ENCODE peak calls at places on chromosomes 11 and 22, in nine cellular contexts. One of them, this sample, is unnamed.
A peak's percentile ranks its signal among the peaks of the same experiment; 100 is the strongest.

GRCh38 chr11:123194308-123195181 is 503 bp downstream of the CLMP start:
- DNase-seq in ovary: peak; percentile 38
- DNase-seq in pancreas: peak; percentile 28
- DNase-seq in coronary artery: peak; percentile 71
- DNase-seq in caudate nucleus: no peak
- DNase-seq in tibial artery: peak; percentile 67
- DNase-seq in cardiac muscle cell: peak; percentile 45
- DNase-seq in prostate gland: no peak
- DNase-seq in HCT116: no peak
- DNase-seq in this sample: peak; percentile 42

GRCh38 chr11:70631624-70632047 is 233.3 kb downstream of the CTTN start:
- DNase-seq in caudate nucleus: no peak
- DNase-seq in tibial artery: no peak
- DNase-seq in cardiac muscle cell: no peak
- DNase-seq in HCT116: no peak
- DNase-seq in prostate gland: no peak
- DNase-seq in ovary: no peak
- DNase-seq in coronary artery: no peak
- DNase-seq in pancreas: no peak
- DNase-seq in this sample: no peak

GRCh38 chr11:111729441-111729840 is 36.7 kb downstream of the PPP2R1B start:
- DNase-seq in ovary: no peak
- DNase-seq in caudate nucleus: no peak
- DNase-seq in HCT116: no peak
- DNase-seq in coronary artery: no peak
- DNase-seq in pancreas: no peak
- DNase-seq in cardiac muscle cell: no peak
- DNase-seq in tibial artery: no peak
- DNase-seq in prostate gland: no peak
- DNase-seq in this sample: no peak

GRCh38 chr11:36453678-36454077 is 56.4 kb downstream of the TRAF6 start:
- DNase-seq in coronary artery: no peak
- DNase-seq in HCT116: no peak
- DNase-seq in pancreas: no peak
- DNase-seq in cardiac muscle cell: peak; percentile 14
- DNase-seq in prostate gland: no peak
- DNase-seq in ovary: no peak
- DNase-seq in caudate nucleus: no peak
- DNase-seq in tibial artery: no peak
- DNase-seq in this sample: no peak

GRCh38 chr11:125304876-125305275 is 140.3 kb downstream of the PKNOX2 start:
- DNase-seq in coronary artery: no peak
- DNase-seq in cardiac muscle cell: no peak
- DNase-seq in ovary: no peak
- DNase-seq in caudate nucleus: no peak
- DNase-seq in HCT116: no peak
- DNase-seq in tibial artery: no peak
- DNase-seq in pancreas: no peak
- DNase-seq in prostate gland: no peak
- DNase-seq in this sample: no peak

GRCh38 chr11:291281-292210 is 2.6 kb downstream of the PGGHG start:
- DNase-seq in prostate gland: no peak
- DNase-seq in HCT116: no peak
- DNase-seq in cardiac muscle cell: no peak
- DNase-seq in caudate nucleus: no peak
- DNase-seq in ovary: no peak
- DNase-seq in tibial artery: peak; percentile 65
- DNase-seq in coronary artery: no peak
- DNase-seq in pancreas: peak; percentile 48
- DNase-seq in this sample: peak; percentile 76

GRCh38 chr11:91261513-91261912 is 963.1 kb upstream of the FAT3 start:
- DNase-seq in ovary: no peak
- DNase-seq in tibial artery: no peak
- DNase-seq in prostate gland: no peak
- DNase-seq in HCT116: no peak
- DNase-seq in caudate nucleus: no peak
- DNase-seq in coronary artery: no peak
- DNase-seq in cardiac muscle cell: no peak
- DNase-seq in pancreas: no peak
- DNase-seq in this sample: no peak

GRCh38 chr11:65833297-65834030 is at the start of gene SNX32:
- DNase-seq in ovary: peak; percentile 96
- DNase-seq in cardiac muscle cell: peak; percentile 96
- DNase-seq in coronary artery: peak; percentile 96
- DNase-seq in caudate nucleus: peak; percentile 92
- DNase-seq in prostate gland: peak; percentile 92
- DNase-seq in HCT116: no peak
- DNase-seq in tibial artery: peak; percentile 97
- DNase-seq in pancreas: peak; percentile 95
- DNase-seq in this sample: peak; percentile 94

GRCh38 chr11:122642971-122643370 is 12.6 kb upstream of the UBASH3B start:
- DNase-seq in HCT116: no peak
- DNase-seq in coronary artery: no peak
- DNase-seq in caudate nucleus: no peak
- DNase-seq in tibial artery: no peak
- DNase-seq in cardiac muscle cell: no peak
- DNase-seq in ovary: no peak
- DNase-seq in prostate gland: no peak
- DNase-seq in pancreas: no peak
- DNase-seq in this sample: no peak

GRCh38 chr11:83054001-83054400 is 17.7 kb downstream of the RAB30 start:
- DNase-seq in prostate gland: no peak
- DNase-seq in cardiac muscle cell: no peak
- DNase-seq in pancreas: no peak
- DNase-seq in ovary: no peak
- DNase-seq in tibial artery: no peak
- DNase-seq in caudate nucleus: no peak
- DNase-seq in coronary artery: no peak
- DNase-seq in HCT116: no peak
- DNase-seq in this sample: no peak

GRCh38 chr11:93567406-93567819 is 24.2 kb upstream of the SMCO4 start:
- DNase-seq in caudate nucleus: no peak
- DNase-seq in coronary artery: peak; percentile 87
- DNase-seq in cardiac muscle cell: peak; percentile 7
- DNase-seq in ovary: peak; percentile 24
- DNase-seq in prostate gland: peak; percentile 70
- DNase-seq in HCT116: no peak
- DNase-seq in tibial artery: peak; percentile 94
- DNase-seq in pancreas: peak; percentile 89
- DNase-seq in this sample: no peak

GRCh38 chr11:86524603-86525352 is 147.6 kb downstream of the ME3 start:
- DNase-seq in pancreas: no peak
- DNase-seq in tibial artery: no peak
- DNase-seq in HCT116: peak; percentile 26
- DNase-seq in prostate gland: no peak
- DNase-seq in cardiac muscle cell: peak; percentile 53
- DNase-seq in ovary: no peak
- DNase-seq in coronary artery: no peak
- DNase-seq in caudate nucleus: no peak
- DNase-seq in this sample: no peak

GRCh38 chr11:111633248-111633647 is 31.0 kb downstream of the SIK2 start:
- DNase-seq in tibial artery: no peak
- DNase-seq in caudate nucleus: no peak
- DNase-seq in ovary: no peak
- DNase-seq in HCT116: no peak
- DNase-seq in prostate gland: peak; percentile 14
- DNase-seq in coronary artery: no peak
- DNase-seq in pancreas: no peak
- DNase-seq in cardiac muscle cell: no peak
- DNase-seq in this sample: no peak

GRCh38 chr11:107337917-107338316 is 119.7 kb downstream of the CWF19L2 start:
- DNase-seq in prostate gland: no peak
- DNase-seq in tibial artery: no peak
- DNase-seq in caudate nucleus: no peak
- DNase-seq in pancreas: no peak
- DNase-seq in cardiac muscle cell: no peak
- DNase-seq in coronary artery: no peak
- DNase-seq in ovary: no peak
- DNase-seq in HCT116: no peak
- DNase-seq in this sample: no peak

GRCh38 chr11:31246451-31247165 is 122.9 kb downstream of the DCDC1 start:
- DNase-seq in ovary: no peak
- DNase-seq in tibial artery: no peak
- DNase-seq in cardiac muscle cell: peak; percentile 75
- DNase-seq in caudate nucleus: no peak
- DNase-seq in coronary artery: no peak
- DNase-seq in prostate gland: peak; percentile 59
- DNase-seq in HCT116: no peak
- DNase-seq in pancreas: no peak
- DNase-seq in this sample: no peak

GRCh38 chr11:2548596-2548995 is 103.8 kb downstream of the KCNQ1 start:
- DNase-seq in HCT116: no peak
- DNase-seq in tibial artery: peak; percentile 25
- DNase-seq in caudate nucleus: no peak
- DNase-seq in coronary artery: no peak
- DNase-seq in ovary: no peak
- DNase-seq in pancreas: peak; percentile 20
- DNase-seq in prostate gland: no peak
- DNase-seq in cardiac muscle cell: no peak
- DNase-seq in this sample: no peak

GRCh38 chr22:45830531-45831245 is 146.3 kb downstream of the WNT7B start:
- DNase-seq in tibial artery: no peak
- DNase-seq in ovary: no peak
- DNase-seq in cardiac muscle cell: peak; percentile 11
- DNase-seq in HCT116: no peak
- DNase-seq in caudate nucleus: no peak
- DNase-seq in pancreas: no peak
- DNase-seq in coronary artery: no peak
- DNase-seq in prostate gland: no peak
- DNase-seq in this sample: no peak

DNA sequence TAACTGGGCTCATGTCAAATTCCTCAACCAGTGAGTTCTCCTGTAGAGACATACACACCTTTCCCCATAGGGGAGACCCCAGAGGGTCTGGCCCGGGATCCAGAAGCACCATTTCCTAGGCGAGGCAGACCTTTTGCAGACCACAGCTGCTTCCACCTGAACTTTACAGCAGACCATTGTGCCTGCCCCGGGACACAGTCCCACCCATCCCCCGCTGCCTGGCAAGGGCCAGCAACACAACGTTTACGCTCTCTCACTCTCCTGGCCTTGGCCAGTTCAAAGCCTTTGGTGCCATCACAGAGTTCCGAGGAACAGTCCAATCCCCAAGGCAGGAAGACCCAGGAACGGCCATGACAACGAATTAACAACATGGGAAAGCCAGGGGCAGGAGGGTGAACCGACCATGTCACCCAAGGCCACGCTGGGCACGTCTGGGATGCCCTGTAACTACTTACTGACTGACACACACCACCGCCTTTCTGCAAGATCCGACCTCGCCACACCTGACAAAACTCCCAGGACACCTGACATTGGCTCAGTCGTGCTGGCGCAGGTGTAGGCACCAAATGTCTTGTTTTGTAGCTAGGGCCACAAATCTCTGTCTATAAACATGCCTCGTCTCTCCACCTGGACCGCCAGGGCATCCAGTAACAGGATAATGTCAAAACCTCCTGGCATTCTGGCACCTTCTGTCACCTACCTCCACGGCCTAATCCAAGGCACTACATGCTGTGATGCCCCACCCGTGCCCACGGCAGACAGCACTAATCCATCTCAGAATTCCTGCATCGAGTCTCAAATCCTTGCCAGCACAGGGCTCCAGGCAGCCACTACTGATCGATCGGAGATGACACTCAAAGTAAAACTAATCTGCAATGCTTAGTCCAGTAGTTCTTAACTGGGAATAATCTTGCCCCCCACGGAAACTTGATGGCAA is 51.3 kb downstream of the MYH9 start:
- DNase-seq in HCT116: no peak
- DNase-seq in pancreas: peak; percentile 87
- DNase-seq in coronary artery: no peak
- DNase-seq in cardiac muscle cell: no peak
- DNase-seq in tibial artery: peak; percentile 74
- DNase-seq in caudate nucleus: no peak
- DNase-seq in ovary: no peak
- DNase-seq in prostate gland: no peak
- DNase-seq in this sample: no peak
- H3K27ac ChIP-seq in HCT116: no peak overlapping the region
- H3K27ac ChIP-seq in pancreas: peak overlapping the region; percentile 84
- H3K27ac ChIP-seq in coronary artery: peak overlapping the region; percentile 98
- H3K27ac ChIP-seq in cardiac muscle cell: peak overlapping the region; percentile 100
- H3K27ac ChIP-seq in tibial artery: peak overlapping the region; percentile 95
- H3K27ac ChIP-seq in caudate nucleus: peak overlapping the region; percentile 92
- H3K27ac ChIP-seq in ovary: no peak overlapping the region
- H3K27ac ChIP-seq in prostate gland: peak overlapping the region; percentile 96
- H3K27ac ChIP-seq in this sample: peak overlapping the region; percentile 88

GRCh38 chr11:81819462-81819861 is 914.2 kb downstream of the FAM181B start:
- DNase-seq in tibial artery: no peak
- DNase-seq in pancreas: no peak
- DNase-seq in prostate gland: no peak
- DNase-seq in HCT116: no peak
- DNase-seq in ovary: no peak
- DNase-seq in cardiac muscle cell: no peak
- DNase-seq in coronary artery: no peak
- DNase-seq in caudate nucleus: no peak
- DNase-seq in this sample: no peak
- H3K27ac ChIP-seq in tibial artery: no peak overlapping the region
- H3K27ac ChIP-seq in pancreas: no peak overlapping the region
- H3K27ac ChIP-seq in prostate gland: no peak overlapping the region
- H3K27ac ChIP-seq in HCT116: no peak overlapping the region
- H3K27ac ChIP-seq in ovary: no peak overlapping the region
- H3K27ac ChIP-seq in cardiac muscle cell: no peak overlapping the region
- H3K27ac ChIP-seq in coronary artery: no peak overlapping the region
- H3K27ac ChIP-seq in caudate nucleus: no peak overlapping the region
- H3K27ac ChIP-seq in this sample: no peak overlapping the region

DNA sequence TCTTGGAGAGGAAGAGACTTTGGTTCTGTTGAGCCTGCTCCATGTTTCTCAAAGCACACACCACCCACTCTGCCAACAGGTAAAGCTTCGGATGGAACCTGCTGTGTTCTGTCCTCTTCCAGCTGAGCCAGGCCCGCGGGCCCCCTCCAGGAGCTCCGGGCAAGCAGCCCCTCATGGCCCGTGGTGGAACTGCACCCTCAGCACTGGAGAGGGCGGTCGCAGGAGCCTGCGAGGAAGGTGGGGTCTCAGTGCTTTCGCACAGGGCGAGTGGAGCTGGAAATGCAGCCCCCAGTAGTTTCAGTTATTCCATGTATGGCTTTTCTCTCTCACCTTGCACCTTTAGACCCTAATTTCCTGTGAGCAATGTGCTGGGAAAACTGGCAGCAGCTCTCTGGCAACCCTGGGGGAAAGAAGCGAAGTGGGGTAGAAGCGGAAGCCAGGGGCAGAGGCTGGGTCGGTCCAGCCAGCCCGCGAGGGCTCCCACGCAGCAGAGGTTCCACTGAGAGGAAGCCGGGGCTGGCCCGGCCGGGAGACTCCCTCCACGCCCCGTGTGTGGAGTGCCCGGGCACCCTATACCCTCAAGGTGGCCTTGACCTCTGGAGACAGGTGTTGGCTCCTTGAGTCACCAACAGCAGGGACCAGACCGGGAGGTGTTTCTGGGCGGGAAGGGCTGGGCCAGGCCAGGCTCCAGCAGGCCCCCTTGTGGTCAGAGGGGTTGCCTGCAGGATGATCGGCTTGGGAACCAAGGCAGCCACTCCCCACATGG is 119.9 kb upstream of the TMEM45B start:
- DNase-seq in coronary artery: no peak
- DNase-seq in pancreas: peak; percentile 77
- DNase-seq in ovary: no peak
- DNase-seq in HCT116: peak; percentile 21
- DNase-seq in caudate nucleus: no peak
- DNase-seq in prostate gland: peak; percentile 56
- DNase-seq in cardiac muscle cell: peak; percentile 38
- DNase-seq in tibial artery: no peak
- DNase-seq in this sample: peak; percentile 80
- H3K27ac ChIP-seq in coronary artery: no peak overlapping the region
- H3K27ac ChIP-seq in pancreas: peak overlapping the region; percentile 39
- H3K27ac ChIP-seq in ovary: no peak overlapping the region
- H3K27ac ChIP-seq in HCT116: no peak overlapping the region
- H3K27ac ChIP-seq in caudate nucleus: no peak overlapping the region
- H3K27ac ChIP-seq in prostate gland: no peak overlapping the region
- H3K27ac ChIP-seq in cardiac muscle cell: no peak overlapping the region
- H3K27ac ChIP-seq in tibial artery: no peak overlapping the region
- H3K27ac ChIP-seq in this sample: no peak overlapping the region

GRCh38 chr11:29280452-29280851 is 736.4 kb downstream of the KCNA4 start:
- DNase-seq in ovary: no peak
- DNase-seq in prostate gland: no peak
- DNase-seq in HCT116: no peak
- DNase-seq in caudate nucleus: no peak
- DNase-seq in coronary artery: no peak
- DNase-seq in tibial artery: no peak
- DNase-seq in cardiac muscle cell: no peak
- DNase-seq in pancreas: no peak
- DNase-seq in this sample: no peak
- H3K27ac ChIP-seq in ovary: no peak overlapping the region
- H3K27ac ChIP-seq in prostate gland: no peak overlapping the region
- H3K27ac ChIP-seq in HCT116: no peak overlapping the region
- H3K27ac ChIP-seq in caudate nucleus: no peak overlapping the region
- H3K27ac ChIP-seq in coronary artery: no peak overlapping the region
- H3K27ac ChIP-seq in tibial artery: no peak overlapping the region
- H3K27ac ChIP-seq in cardiac muscle cell: no peak overlapping the region
- H3K27ac ChIP-seq in pancreas: no peak overlapping the region
- H3K27ac ChIP-seq in this sample: no peak overlapping the region